ENCODE peak calls at places on chromosomes 13 and 19, in four cellular contexts. Y is upper lobe of left lung, R is ovary, D is neural progenitor cell. G is an unnamed sample.
A peak's percentile ranks its signal among the peaks of the same experiment; 100 is the strongest.

GRCh38 chr13:67408823-67409222 is 178.7 kb upstream of the PCDH9 start:
- DNase-seq in R (no peak), Y (no peak), D (no peak), G (no peak)

GRCh38 chr13:33284916-33285315 is 639 bp downstream of the STARD13 start:
- DNase-seq in D (no peak), R (no peak), Y (no peak), G (no peak)

GRCh38 chr19:35673121-35673804 is 6.9 kb downstream of the UPK1A start:
- DNase-seq in D (peak; percentile 66), R (no peak), Y (peak; percentile 86), G (no peak)

GRCh38 chr13:48505597-48506091 is 27.2 kb downstream of the RCBTB2 start:
- DNase-seq in D (no peak), R (no peak), Y (no peak), G (peak; percentile 42)

GRCh38 chr19:56508282-56508778 is 675 bp downstream of the ZNF471 start:
- DNase-seq in Y (no peak), R (no peak), D (no peak), G (no peak)

GRCh38 chr13:50713849-50714248 is 129.6 kb downstream of the DLEU7 start:
- DNase-seq in D (no peak), R (no peak), Y (peak; percentile 32), G (no peak)

GRCh38 chr19:45306522-45307027 is 16.1 kb downstream of the CKM start:
- DNase-seq in Y (peak; percentile 33), R (no peak), D (no peak), G (no peak)

GRCh38 chr13:26978081-26978860 is 193.3 kb downstream of the USP12 start:
- DNase-seq in Y (no peak), R (no peak), D (no peak), G (no peak)

GRCh38 chr19:4930664-4931063 is 21.4 kb downstream of the UHRF1 start:
- DNase-seq in R (no peak), D (no peak), Y (no peak), G (no peak)

GRCh38 chr13:99866781-99867180 is 104.8 kb downstream of the ZIC5 start:
- DNase-seq in Y (no peak), D (no peak), R (no peak), G (no peak)

GRCh38 chr19:18193388-18194207 is 580 bp downstream of the MPV17L2 start:
- DNase-seq in R (no peak), D (peak; percentile 45), Y (no peak), G (peak; percentile 33)

GRCh38 chr13:73717632-73718031 is 416.6 kb downstream of the KLF12 start:
- DNase-seq in R (no peak), Y (no peak), D (no peak), G (no peak)

GRCh38 chr19:43809762-43810696 is 7.8 kb upstream of the LYPD5 start:
- DNase-seq in Y (no peak), D (peak; percentile 71), R (no peak), G (no peak)

GRCh38 chr19:12034196-12034595 is 1.3 kb downstream of the ZNF433 start:
- DNase-seq in Y (no peak), D (no peak), R (no peak), G (no peak)

GRCh38 chr13:108597943-108598342 is 31.5 kb upstream of the MYO16 start:
- DNase-seq in D (no peak), R (no peak), Y (no peak), G (no peak)

GRCh38 chr19:38308926-38309614 is 5.0 kb downstream of the C19orf33 start:
- DNase-seq in D (no peak), R (no peak), Y (peak; percentile 77), G (no peak)

GRCh38 chr19:45122832-45123231 is 29.9 kb downstream of the PPP1R37 start:
- DNase-seq in Y (no peak), R (no peak), D (no peak), G (no peak)

GRCh38 chr19:55486971-55487883 is 1.0 kb upstream of the SSC5D start:
- DNase-seq in Y (peak; percentile 46), D (peak; percentile 44), R (peak; percentile 93), G (peak; percentile 47)

GRCh38 chr13:112968380-112968909 is 569 bp upstream of the MCF2L start:
- DNase-seq in D (peak; percentile 43), R (peak; percentile 34), Y (peak; percentile 91), G (peak; percentile 8)

GRCh38 chr19:42474743-42475142 is 32.0 kb upstream of the CXCL17 start:
- DNase-seq in Y (no peak), D (peak; percentile 42), R (no peak), G (no peak)

GRCh38 chr13:69264362-69265334 is 843.0 kb upstream of the ATXN8OS start:
- DNase-seq in Y (no peak), D (no peak), R (no peak), G (no peak)
- TF ChIP-seq CTCF in Y (no peak), D (no peak), R (no peak), G (no peak)

GRCh38 chr13:85841427-85841826 is 42.2 kb upstream of the SLITRK6 start:
- DNase-seq in Y (no peak), D (no peak), R (no peak), G (no peak)
- H3K4me3 ChIP-seq in Y (no peak overlapping the region), D (no peak overlapping the region), R (no peak overlapping the region), G (no peak overlapping the region)

GRCh38 chr13:106625578-106625977 is 57.6 kb upstream of the ARGLU1 start:
- DNase-seq in D (no peak), Y (no peak), R (no peak), G (no peak)
- TF ChIP-seq CTCF in D (no peak), Y (no peak), R (no peak), G (no peak)

DNA sequence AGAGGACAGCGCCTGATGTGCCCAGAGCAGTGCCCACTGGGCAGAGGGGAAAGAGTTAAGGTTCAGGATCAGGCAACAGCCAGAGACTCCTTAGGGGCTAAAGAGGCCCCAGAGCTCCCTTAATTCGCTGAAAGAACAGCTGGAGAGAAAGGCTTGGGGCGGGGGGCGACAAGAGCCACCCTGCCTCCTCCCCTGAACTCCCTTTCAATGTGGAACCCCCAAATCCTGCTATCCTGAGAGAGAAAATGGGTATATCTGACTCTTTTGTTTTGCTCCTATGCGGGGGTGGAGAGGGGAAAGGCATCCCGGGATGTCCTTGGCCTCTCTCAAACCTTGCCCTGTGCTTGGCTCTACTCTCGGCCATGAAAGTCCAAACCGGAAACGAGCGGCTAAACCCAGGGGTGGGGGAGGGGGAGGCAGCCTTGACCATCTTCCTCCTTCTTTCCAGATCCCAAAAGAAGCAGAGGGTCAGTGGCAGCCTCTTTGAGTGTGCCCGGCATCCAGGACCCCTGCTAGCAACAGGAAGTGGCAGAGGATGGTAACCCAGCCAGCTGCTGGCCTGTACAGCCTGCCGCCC is 4.7 kb downstream of the PRKACA start:
- DNase-seq in R (peak; percentile 86), D (no peak), Y (no peak), G (peak; percentile 69)
- H3K4me3 ChIP-seq in R (peak overlapping the region; percentile 15), D (no peak overlapping the region), Y (no peak overlapping the region), G (peak overlapping the region; percentile 48)

DNA sequence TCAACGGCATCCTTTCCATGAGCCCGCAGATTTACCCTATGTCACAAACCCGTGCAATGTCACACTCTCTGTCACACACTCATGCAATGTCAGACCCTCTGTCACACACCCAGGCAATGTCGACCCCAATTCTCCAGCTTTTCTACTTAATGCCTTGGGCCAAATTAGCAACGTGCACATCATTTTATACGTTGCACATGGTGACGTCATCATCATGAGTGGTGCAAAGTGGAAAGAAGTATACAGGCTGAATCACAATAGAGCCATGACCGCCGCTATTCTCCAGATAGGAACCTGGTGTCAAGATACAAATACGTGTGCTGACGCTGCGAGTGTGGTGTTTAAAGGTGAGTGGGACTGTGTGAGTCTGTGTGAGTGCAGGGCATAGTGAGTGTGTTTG is 21.7 kb upstream of the ZNF845 start:
- DNase-seq in D (no peak), R (no peak), Y (no peak), G (no peak)
- TF ChIP-seq CTCF in D (no peak), R (no peak), Y (no peak), G (no peak)

GRCh38 chr19:33298146-33298911 is 4.0 kb downstream of the CEBPA start:
- DNase-seq in R (no peak), D (no peak), Y (peak; percentile 90), G (no peak)
- H3K4me3 ChIP-seq in R (no peak overlapping the region), D (no peak overlapping the region), Y (no peak overlapping the region), G (no peak overlapping the region)

GRCh38 chr19:49929611-49930482 is 543 bp upstream of the NUP62 start:
- DNase-seq in D (peak; percentile 98), R (peak; percentile 96), Y (peak; percentile 94), G (peak; percentile 95)
- TF ChIP-seq CTCF in D (no peak), R (no peak), Y (peak; percentile 30), G (no peak)